ENCODE peak calls at places on chromosomes 4 and X, in seven cellular contexts. One of them, this sample, is unnamed.
A peak's percentile ranks its signal among the peaks of the same experiment; 100 is the strongest.

GRCh38 chrX:43551590-43551989 is 104.5 kb upstream of the MAOA start:
- DNase-seq in CD4-positive, alpha-beta memory T cell: no peak
- DNase-seq in NCI-H1694: no peak
- DNase-seq in tibial nerve: no peak
- DNase-seq in central memory CD4-positive, alpha-beta T cell: no peak
- DNase-seq in EH: no peak
- DNase-seq in HT-29: no peak
- DNase-seq in this sample: no peak

GRCh38 chrX:17035111-17035510 is 88.7 kb downstream of the REPS2 start:
- DNase-seq in HT-29: no peak
- DNase-seq in central memory CD4-positive, alpha-beta T cell: no peak
- DNase-seq in EH: no peak
- DNase-seq in tibial nerve: no peak
- DNase-seq in NCI-H1694: no peak
- DNase-seq in CD4-positive, alpha-beta memory T cell: no peak
- DNase-seq in this sample: no peak

GRCh38 chrX:1397441-1397840 is 5.5 kb upstream of the SLC25A6 start:
- DNase-seq in CD4-positive, alpha-beta memory T cell: no peak
- DNase-seq in tibial nerve: no peak
- DNase-seq in HT-29: no peak
- DNase-seq in central memory CD4-positive, alpha-beta T cell: no peak
- DNase-seq in EH: no peak
- DNase-seq in NCI-H1694: no peak
- DNase-seq in this sample: no peak

GRCh38 chrX:54920610-54921426 is at the start of gene TRO:
- DNase-seq in EH: peak; percentile 6
- DNase-seq in HT-29: no peak
- DNase-seq in tibial nerve: no peak
- DNase-seq in NCI-H1694: peak; percentile 17
- DNase-seq in CD4-positive, alpha-beta memory T cell: no peak
- DNase-seq in central memory CD4-positive, alpha-beta T cell: no peak
- DNase-seq in this sample: no peak

GRCh38 chr4:137390707-137391106 is 141.6 kb downstream of the PCDH18 start:
- DNase-seq in CD4-positive, alpha-beta memory T cell: no peak
- DNase-seq in HT-29: no peak
- DNase-seq in NCI-H1694: peak; percentile 52
- DNase-seq in central memory CD4-positive, alpha-beta T cell: no peak
- DNase-seq in tibial nerve: no peak
- DNase-seq in EH: peak; percentile 69
- DNase-seq in this sample: no peak

GRCh38 chr4:9963328-9963727 is 58.0 kb downstream of the SLC2A9 start:
- DNase-seq in CD4-positive, alpha-beta memory T cell: no peak
- DNase-seq in EH: no peak
- DNase-seq in NCI-H1694: no peak
- DNase-seq in HT-29: no peak
- DNase-seq in tibial nerve: no peak
- DNase-seq in central memory CD4-positive, alpha-beta T cell: no peak
- DNase-seq in this sample: no peak

GRCh38 chrX:41514179-41514578 is 67.0 kb downstream of the NYX start:
- DNase-seq in CD4-positive, alpha-beta memory T cell: no peak
- DNase-seq in EH: no peak
- DNase-seq in NCI-H1694: no peak
- DNase-seq in central memory CD4-positive, alpha-beta T cell: no peak
- DNase-seq in HT-29: no peak
- DNase-seq in tibial nerve: no peak
- DNase-seq in this sample: no peak

GRCh38 chrX:40008841-40009461 is 88.8 kb downstream of the BCOR start:
- DNase-seq in NCI-H1694: peak; percentile 63
- DNase-seq in EH: peak; percentile 36
- DNase-seq in central memory CD4-positive, alpha-beta T cell: no peak
- DNase-seq in CD4-positive, alpha-beta memory T cell: no peak
- DNase-seq in tibial nerve: no peak
- DNase-seq in HT-29: no peak
- DNase-seq in this sample: no peak

GRCh38 chr4:151651496-151651895 is 109.3 kb downstream of the GATB start:
- DNase-seq in HT-29: no peak
- DNase-seq in EH: no peak
- DNase-seq in NCI-H1694: no peak
- DNase-seq in CD4-positive, alpha-beta memory T cell: no peak
- DNase-seq in central memory CD4-positive, alpha-beta T cell: no peak
- DNase-seq in tibial nerve: no peak
- DNase-seq in this sample: no peak

GRCh38 chr4:37793562-37793961 is 32.9 kb upstream of the PGM2 start:
- DNase-seq in EH: peak; percentile 29
- DNase-seq in HT-29: peak; percentile 28
- DNase-seq in tibial nerve: no peak
- DNase-seq in central memory CD4-positive, alpha-beta T cell: peak; percentile 11
- DNase-seq in NCI-H1694: peak; percentile 46
- DNase-seq in CD4-positive, alpha-beta memory T cell: no peak
- DNase-seq in this sample: peak; percentile 34

GRCh38 chr4:74805601-74806000 is 11.3 kb upstream of the BTC start:
- DNase-seq in NCI-H1694: no peak
- DNase-seq in HT-29: peak; percentile 20
- DNase-seq in central memory CD4-positive, alpha-beta T cell: no peak
- DNase-seq in EH: peak; percentile 55
- DNase-seq in tibial nerve: no peak
- DNase-seq in CD4-positive, alpha-beta memory T cell: no peak
- DNase-seq in this sample: peak; percentile 18

GRCh38 chr4:184510431-184510830 is 36.1 kb upstream of the IRF2 start:
- DNase-seq in tibial nerve: no peak
- DNase-seq in NCI-H1694: no peak
- DNase-seq in HT-29: no peak
- DNase-seq in EH: no peak
- DNase-seq in central memory CD4-positive, alpha-beta T cell: no peak
- DNase-seq in CD4-positive, alpha-beta memory T cell: no peak
- DNase-seq in this sample: no peak

GRCh38 chr4:153987291-153987690 is 198.4 kb upstream of the SFRP2 start:
- DNase-seq in tibial nerve: no peak
- DNase-seq in EH: peak; percentile 90
- DNase-seq in CD4-positive, alpha-beta memory T cell: no peak
- DNase-seq in NCI-H1694: no peak
- DNase-seq in HT-29: no peak
- DNase-seq in central memory CD4-positive, alpha-beta T cell: no peak
- DNase-seq in this sample: no peak

GRCh38 chrX:53313746-53314105 is 32.3 kb upstream of the IQSEC2 start:
- DNase-seq in NCI-H1694: no peak
- DNase-seq in EH: no peak
- DNase-seq in CD4-positive, alpha-beta memory T cell: no peak
- DNase-seq in central memory CD4-positive, alpha-beta T cell: no peak
- DNase-seq in HT-29: no peak
- DNase-seq in tibial nerve: no peak
- DNase-seq in this sample: no peak

GRCh38 chr4:154467886-154468285 is 23.7 kb downstream of the DCHS2 start:
- DNase-seq in CD4-positive, alpha-beta memory T cell: no peak
- DNase-seq in EH: peak; percentile 34
- DNase-seq in central memory CD4-positive, alpha-beta T cell: no peak
- DNase-seq in tibial nerve: no peak
- DNase-seq in NCI-H1694: no peak
- DNase-seq in HT-29: no peak
- DNase-seq in this sample: peak; percentile 23

GRCh38 chr4:159430896-159431295 is 328.0 kb downstream of the RAPGEF2 start:
- DNase-seq in tibial nerve: no peak
- DNase-seq in HT-29: no peak
- DNase-seq in central memory CD4-positive, alpha-beta T cell: no peak
- DNase-seq in NCI-H1694: no peak
- DNase-seq in EH: no peak
- DNase-seq in CD4-positive, alpha-beta memory T cell: no peak
- DNase-seq in this sample: no peak

This sample was measured in SW480.